ENCODE peak calls at places on chromosomes 3 and 15, in seven cellular contexts. A is IMR-90, N is HepG2, C is A549, V is K562, M is GM12878, K is H1. Z is an unnamed sample.

GRCh38 chr3:134104031-134104430 is 74.3 kb upstream of the SLCO2A1 start:
- DNase-seq in C (no peak), A (peak; percentile 42), K (no peak), M (no peak), V (no peak), N (no peak), Z (no peak)

GRCh38 chr3:39263576-39263975 is 16.3 kb downstream of the CX3CR1 start:
- DNase-seq in A (no peak), V (no peak), C (no peak), M (no peak), N (no peak), K (no peak), Z (no peak)

GRCh38 chr15:80609111-80609510 is 86.0 kb upstream of the ABHD17C start:
- DNase-seq in N (no peak), V (no peak), A (no peak), C (no peak), M (no peak), K (peak; percentile 23), Z (no peak)

GRCh38 chr15:67080118-67080899 is 14.9 kb downstream of the SMAD3 start:
- DNase-seq in K (no peak), A (peak; percentile 66), C (no peak), N (no peak), M (no peak), V (no peak), Z (no peak)

GRCh38 chr3:141739731-141740130 is 1.6 kb downstream of the RNF7 start:
- DNase-seq in N (no peak), C (no peak), A (no peak), M (no peak), V (no peak), K (no peak), Z (no peak)

GRCh38 chr15:95208988-95209387 is 977.6 kb downstream of the MCTP2 start:
- DNase-seq in M (no peak), C (no peak), V (no peak), N (no peak), A (peak; percentile 31), K (no peak), Z (no peak)

GRCh38 chr15:26166429-26166828 is 303.3 kb upstream of the ATP10A start:
- DNase-seq in M (no peak), K (no peak), A (no peak), C (no peak), V (no peak), N (no peak), Z (no peak)

GRCh38 chr3:13707456-13707855 is 158.5 kb downstream of the FBLN2 start:
- DNase-seq in C (no peak), A (no peak), K (no peak), V (no peak), M (no peak), N (no peak), Z (no peak)

GRCh38 chr3:14505803-14506500 is 34.2 kb downstream of the GRIP2 start:
- DNase-seq in A (no peak), C (no peak), V (no peak), K (no peak), N (no peak), M (no peak), Z (no peak)

GRCh38 chr3:149555941-149556340 is 81.4 kb downstream of the TM4SF4 start:
- DNase-seq in C (no peak), K (no peak), A (no peak), M (no peak), N (no peak), V (no peak), Z (no peak)

GRCh38 chr15:48283361-48284157 is 47.7 kb upstream of the DUT start:
- DNase-seq in C (no peak), K (no peak), V (no peak), N (peak; percentile 33), A (no peak), M (no peak), Z (no peak)

GRCh38 chr3:50388021-50388719 is 28.8 kb upstream of the TMEM115 start:
- DNase-seq in A (no peak), K (peak; percentile 67), N (no peak), M (no peak), V (peak; percentile 39), C (peak; percentile 36), Z (no peak)

GRCh38 chr3:177484926-177485325 is 287.6 kb upstream of the TBL1XR1 start:
- DNase-seq in N (no peak), C (no peak), K (no peak), V (no peak), M (no peak), A (no peak), Z (no peak)

GRCh38 chr3:142808103-142808917 is 80.6 kb downstream of the PCOLCE2 start:
- DNase-seq in M (no peak), C (peak; percentile 32), N (peak; percentile 5), A (peak; percentile 72), K (no peak), V (no peak), Z (peak; percentile 50)

GRCh38 chr15:43517354-43518072 is at the start of gene MAP1A:
- DNase-seq in K (peak; percentile 63), N (no peak), C (no peak), M (no peak), V (peak; percentile 88), A (peak; percentile 71), Z (no peak)

GRCh38 chr15:92845109-92845508 is 55.0 kb upstream of the CHD2 start:
- DNase-seq in V (no peak), C (no peak), A (peak; percentile 58), M (peak; percentile 74), N (peak; percentile 28), K (no peak), Z (no peak)

GRCh38 chr3:37726445-37727000 is 135.2 kb upstream of the CTDSPL start:
- DNase-seq in M (no peak), N (no peak), K (no peak), C (no peak), A (no peak), V (no peak), Z (no peak)

GRCh38 chr3:17140670-17141505 is 256.1 kb downstream of the PLCL2 start:
- DNase-seq in C (no peak), M (no peak), A (no peak), V (no peak), K (no peak), N (no peak), Z (no peak)

GRCh38 chr15:67834249-67834592 is 5.6 kb downstream of the RNU6-1 start:
- DNase-seq in A (no peak), K (no peak), C (no peak), N (no peak), V (no peak), M (no peak), Z (no peak)

GRCh38 chr3:13159890-13160289 is 86.7 kb upstream of the IQSEC1 start:
- DNase-seq in N (no peak), M (no peak), C (no peak), K (no peak), A (no peak), V (no peak), Z (no peak)

GRCh38 chr15:87326274-87326673 is 930.3 kb downstream of the NTRK3 start:
- DNase-seq in N (no peak), M (no peak), K (no peak), C (no peak), V (no peak), A (no peak), Z (no peak)

DNA sequence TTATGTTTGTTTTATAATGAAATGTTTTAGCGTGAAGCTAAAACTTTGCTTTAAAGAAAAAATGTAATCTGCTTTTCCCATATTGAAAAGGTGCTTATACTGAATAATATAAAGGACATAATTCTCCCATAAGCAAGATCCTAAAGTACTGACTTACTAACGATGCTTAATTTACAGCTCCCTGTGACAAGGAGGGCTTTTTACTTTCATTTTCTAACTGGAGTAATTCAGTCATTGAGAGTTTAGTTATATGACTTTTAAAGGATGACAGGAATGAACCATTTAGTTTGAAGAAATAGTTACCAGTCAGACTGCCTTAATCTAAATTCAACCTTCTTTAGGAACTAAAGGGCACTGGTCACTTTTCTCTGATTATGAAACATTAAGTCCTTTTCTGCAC is 19.3 kb upstream of the ZPLD1 start:
- DNase-seq in C (no peak), M (no peak), N (no peak), K (no peak), A (no peak), V (no peak), Z (no peak)
- H3K4me3 ChIP-seq in C (no peak overlapping the region), M (no peak overlapping the region), N (no peak overlapping the region), K (no peak overlapping the region), A (no peak overlapping the region), V (no peak overlapping the region), Z (no peak overlapping the region)

DNA sequence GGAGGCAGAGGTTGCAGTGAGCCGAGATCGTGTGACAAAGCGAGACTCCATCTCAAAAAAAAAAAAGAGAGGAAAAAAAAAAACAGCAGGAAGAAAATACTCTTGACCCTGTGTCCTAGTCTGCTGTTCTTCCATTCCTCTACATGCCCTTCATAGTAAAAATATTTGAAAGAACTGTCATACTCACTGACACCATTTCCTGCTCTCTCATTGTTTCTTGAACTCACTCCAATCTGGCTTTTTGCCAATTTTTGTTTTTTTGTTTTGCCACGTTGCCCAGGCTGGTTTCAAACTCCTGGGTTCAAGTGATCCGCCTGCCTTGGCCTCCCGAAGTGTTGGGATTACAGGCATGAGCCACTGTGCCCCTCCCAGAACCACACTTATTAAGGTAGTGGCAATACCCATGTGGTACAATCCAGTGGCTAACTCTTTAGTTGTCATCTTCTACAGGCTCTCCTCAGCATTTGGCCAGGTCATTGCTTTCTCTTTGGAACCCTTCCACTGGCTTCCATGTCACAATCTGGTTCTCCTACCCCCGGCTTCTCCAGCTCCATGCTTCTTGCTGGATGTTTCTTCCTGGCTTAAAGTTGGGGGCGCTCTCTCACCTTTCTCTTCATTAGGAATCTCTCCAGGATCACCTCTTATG is 238.2 kb upstream of the C2CD4B start:
- DNase-seq in K (no peak), M (no peak), V (no peak), A (peak; percentile 74), C (no peak), N (no peak), Z (no peak)
- TF ChIP-seq CEBPB in K (no peak), M (no peak), V (no peak), A (no peak), C (no peak), N (no peak), Z (no peak)

GRCh38 chr3:184259878-184260570 is 1.3 kb downstream of the CAMK2N2 start:
- DNase-seq in M (no peak), C (peak; percentile 62), A (peak; percentile 17), V (peak; percentile 82), K (peak; percentile 69), N (no peak), Z (no peak)
- H3K4me3 ChIP-seq in M (no peak overlapping the region), C (peak overlapping the region; percentile 53), A (peak overlapping the region; percentile 31), V (peak overlapping the region; percentile 42), K (peak overlapping the region; percentile 84), N (peak overlapping the region; percentile 61), Z (no peak overlapping the region)

GRCh38 chr15:68983821-68984517 is 30.5 kb upstream of the NOX5 start:
- DNase-seq in V (peak; percentile 42), K (no peak), C (no peak), M (no peak), A (peak; percentile 16), N (no peak), Z (no peak)
- TF ChIP-seq CEBPB in V (no peak), K (no peak), C (no peak), M (no peak), A (no peak), N (no peak), Z (no peak)

GRCh38 chr3:56921573-56922571 is 120.1 kb upstream of the ARHGEF3 start:
- DNase-seq in K (no peak), C (no peak), M (no peak), V (no peak), N (no peak), A (peak; percentile 71), Z (no peak)
- H3K4me3 ChIP-seq in K (no peak overlapping the region), C (no peak overlapping the region), M (no peak overlapping the region), V (no peak overlapping the region), N (no peak overlapping the region), A (no peak overlapping the region), Z (no peak overlapping the region)